ENCODE peak calls at places on chromosomes 12 and 14, in five cellular contexts. G is CD4-positive, alpha-beta T cell; L is stimulated activated CD8-positive, alpha-beta memory T cell treated with anti-CD3 and anti-CD28 coated beads, Interleukin-12 subunit alpha, Interleukin-12 subunit beta, amount 100 ng/mL, for 4 hours; N is GM12864; X is left cardiac atrium. W is an unnamed sample.

GRCh38 chr12:92690601-92691000 is 12.2 kb upstream of the PLEKHG7 start:
- DNase-seq in G (no peak), L (no peak), N (no peak), X (no peak), W (no peak)

GRCh38 chr14:104141621-104142091 is 3.3 kb downstream of the KIF26A start:
- DNase-seq in G (no peak), L (no peak), N (no peak), X (peak; percentile 13), W (no peak)

GRCh38 chr14:50333010-50333409 is 20.9 kb downstream of the DMAC2L start:
- DNase-seq in G (no peak), L (no peak), N (no peak), X (peak; percentile 65), W (no peak)

GRCh38 chr12:43338848-43339526 is 213.0 kb downstream of the ADAMTS20 start:
- DNase-seq in G (no peak), L (no peak), N (no peak), X (no peak), W (no peak)

GRCh38 chr12:133231001-133231400 is 4.7 kb downstream of the ANHX start:
- DNase-seq in G (no peak), L (no peak), N (no peak), X (no peak), W (no peak)

GRCh38 chr14:69204753-69205152 is 13.5 kb downstream of the EXD2 start:
- DNase-seq in G (no peak), L (no peak), N (no peak), X (no peak), W (no peak)

GRCh38 chr12:104889735-104890134 is 68.4 kb downstream of the SLC41A2 start:
- DNase-seq in G (no peak), L (no peak), N (no peak), X (no peak), W (no peak)

GRCh38 chr14:32085845-32086383 is 8.8 kb downstream of the ARHGAP5 start:
- DNase-seq in G (no peak), L (no peak), N (no peak), X (no peak), W (no peak)

GRCh38 chr12:22477166-22477893 is 67.0 kb downstream of the C2CD5 start:
- DNase-seq in G (no peak), L (no peak), N (no peak), X (no peak), W (no peak)

GRCh38 chr14:105092912-105093425 is 27.7 kb upstream of the GPR132 start:
- DNase-seq in G (peak; percentile 59), L (peak; percentile 59), N (no peak), X (peak; percentile 75), W (no peak)

GRCh38 chr12:77273898-77274297 is 208.5 kb upstream of the E2F7 start:
- DNase-seq in G (no peak), L (no peak), N (no peak), X (no peak), W (no peak)

GRCh38 chr12:12877789-12878455 is 13.4 kb upstream of the GPRC5A start:
- DNase-seq in G (no peak), L (no peak), N (no peak), X (no peak), W (no peak)

GRCh38 chr12:64008596-64008995 is 164.1 kb downstream of the SRGAP1 start:
- DNase-seq in G (no peak), L (no peak), N (no peak), X (no peak), W (no peak)

GRCh38 chr12:106519587-106519986 is 63.2 kb upstream of the RFX4 start:
- DNase-seq in G (no peak), L (no peak), N (no peak), X (no peak), W (no peak)

GRCh38 chr14:20332386-20332945 is 613 bp downstream of the CCNB1IP1 start:
- DNase-seq in G (no peak), L (no peak), N (no peak), X (no peak), W (no peak)

GRCh38 chr14:75208843-75209242 is 32.4 kb upstream of the TMED10 start:
- DNase-seq in G (no peak), L (no peak), N (no peak), X (no peak), W (no peak)

GRCh38 chr14:23559010-23559920 is 3.2 kb downstream of the THTPA start:
- DNase-seq in G (peak; percentile 57), L (peak; percentile 35), N (no peak), X (peak; percentile 65), W (no peak)

GRCh38 chr14:28163897-28164296 is 602.7 kb upstream of the FOXG1 start:
- DNase-seq in G (no peak), L (no peak), N (no peak), X (no peak), W (no peak)

GRCh38 chr12:108381793-108382436 is 42.8 kb upstream of the CMKLR1 start:
- DNase-seq in G (no peak), L (no peak), N (no peak), X (no peak), W (no peak)

GRCh38 chr12:15662983-15663659 is 126.1 kb downstream of the EPS8 start:
- DNase-seq in G (no peak), L (no peak), N (no peak), X (no peak), W (no peak)

GRCh38 chr12:50157259-50157658 is 9.9 kb downstream of the CERS5 start:
- DNase-seq in G (no peak), L (no peak), N (no peak), X (no peak), W (no peak)

GRCh38 chr14:68936476-68936875 is 42.6 kb downstream of the ACTN1 start:
- DNase-seq in G (no peak), L (no peak), N (no peak), X (peak; percentile 76), W (no peak)